ENCODE peak calls at places on chromosomes 11 and 22, in nine cellular contexts. One of them, this sample, is unnamed.

GRCh38 chr11:57370251-57370650 is 10.7 kb downstream of the PRG3 start:
- DNase-seq in HTR-8/SVneo: peak; percentile 22
- DNase-seq in NCI-H1436 treated with DMSO at 0.1 percent for 48 hours: no peak
- DNase-seq in Kasumi-1: no peak
- DNase-seq in GOT3: no peak
- DNase-seq in kidney glomerular epithelial cell: no peak
- DNase-seq in fibroblast of gingiva: no peak
- DNase-seq in epithelial cell of esophagus: peak; percentile 94
- DNase-seq in lower lobe of right lung: no peak
- DNase-seq in this sample: peak; percentile 33

GRCh38 chr11:117900720-117901440 is 24.4 kb upstream of the FXYD6 start:
- DNase-seq in NCI-H1436 treated with DMSO at 0.1 percent for 48 hours: no peak
- DNase-seq in Kasumi-1: no peak
- DNase-seq in fibroblast of gingiva: no peak
- DNase-seq in kidney glomerular epithelial cell: no peak
- DNase-seq in lower lobe of right lung: no peak
- DNase-seq in HTR-8/SVneo: no peak
- DNase-seq in GOT3: no peak
- DNase-seq in epithelial cell of esophagus: peak; percentile 78
- DNase-seq in this sample: no peak

GRCh38 chr11:45180888-45181594 is 34.6 kb downstream of the PRDM11 start:
- DNase-seq in Kasumi-1: peak; percentile 49
- DNase-seq in NCI-H1436 treated with DMSO at 0.1 percent for 48 hours: no peak
- DNase-seq in epithelial cell of esophagus: peak; percentile 69
- DNase-seq in lower lobe of right lung: peak; percentile 84
- DNase-seq in HTR-8/SVneo: peak; percentile 90
- DNase-seq in kidney glomerular epithelial cell: peak; percentile 36
- DNase-seq in fibroblast of gingiva: peak; percentile 35
- DNase-seq in GOT3: no peak
- DNase-seq in this sample: no peak

GRCh38 chr11:63537293-63538101 is 889 bp downstream of the PLAAT4 start:
- DNase-seq in fibroblast of gingiva: peak; percentile 50
- DNase-seq in GOT3: no peak
- DNase-seq in HTR-8/SVneo: no peak
- DNase-seq in epithelial cell of esophagus: no peak
- DNase-seq in kidney glomerular epithelial cell: no peak
- DNase-seq in Kasumi-1: no peak
- DNase-seq in lower lobe of right lung: no peak
- DNase-seq in NCI-H1436 treated with DMSO at 0.1 percent for 48 hours: no peak
- DNase-seq in this sample: no peak

GRCh38 chr11:67673358-67673757 is 1.1 kb downstream of the ALDH3B2 start:
- DNase-seq in kidney glomerular epithelial cell: no peak
- DNase-seq in lower lobe of right lung: no peak
- DNase-seq in epithelial cell of esophagus: no peak
- DNase-seq in GOT3: no peak
- DNase-seq in Kasumi-1: no peak
- DNase-seq in HTR-8/SVneo: no peak
- DNase-seq in fibroblast of gingiva: no peak
- DNase-seq in NCI-H1436 treated with DMSO at 0.1 percent for 48 hours: no peak
- DNase-seq in this sample: no peak

GRCh38 chr11:61971177-61972111 is 4.0 kb upstream of the FTH1 start:
- DNase-seq in NCI-H1436 treated with DMSO at 0.1 percent for 48 hours: peak; percentile 84
- DNase-seq in kidney glomerular epithelial cell: peak; percentile 99
- DNase-seq in lower lobe of right lung: peak; percentile 96
- DNase-seq in HTR-8/SVneo: peak; percentile 83
- DNase-seq in fibroblast of gingiva: peak; percentile 99
- DNase-seq in Kasumi-1: peak; percentile 92
- DNase-seq in epithelial cell of esophagus: peak; percentile 92
- DNase-seq in GOT3: peak; percentile 92
- DNase-seq in this sample: peak; percentile 66

GRCh38 chr22:43755452-43755851 is 56.7 kb downstream of the EFCAB6 start:
- DNase-seq in Kasumi-1: no peak
- DNase-seq in HTR-8/SVneo: no peak
- DNase-seq in epithelial cell of esophagus: no peak
- DNase-seq in lower lobe of right lung: no peak
- DNase-seq in NCI-H1436 treated with DMSO at 0.1 percent for 48 hours: no peak
- DNase-seq in fibroblast of gingiva: no peak
- DNase-seq in kidney glomerular epithelial cell: no peak
- DNase-seq in GOT3: no peak
- DNase-seq in this sample: no peak

GRCh38 chr11:34749666-34750659 is 129.1 kb downstream of the EHF start:
- DNase-seq in Kasumi-1: no peak
- DNase-seq in GOT3: no peak
- DNase-seq in kidney glomerular epithelial cell: no peak
- DNase-seq in HTR-8/SVneo: peak; percentile 38
- DNase-seq in epithelial cell of esophagus: peak; percentile 86
- DNase-seq in NCI-H1436 treated with DMSO at 0.1 percent for 48 hours: no peak
- DNase-seq in fibroblast of gingiva: peak; percentile 96
- DNase-seq in lower lobe of right lung: peak; percentile 84
- DNase-seq in this sample: no peak

GRCh38 chr22:19750666-19751490 is 9.7 kb upstream of the TBX1 start:
- DNase-seq in kidney glomerular epithelial cell: peak; percentile 14
- DNase-seq in lower lobe of right lung: no peak
- DNase-seq in fibroblast of gingiva: no peak
- DNase-seq in NCI-H1436 treated with DMSO at 0.1 percent for 48 hours: no peak
- DNase-seq in epithelial cell of esophagus: peak; percentile 72
- DNase-seq in GOT3: no peak
- DNase-seq in Kasumi-1: no peak
- DNase-seq in HTR-8/SVneo: peak; percentile 42
- DNase-seq in this sample: no peak

GRCh38 chr11:47858169-47858543 is 10.0 kb upstream of the NUP160 start:
- DNase-seq in kidney glomerular epithelial cell: peak; percentile 76
- DNase-seq in HTR-8/SVneo: no peak
- DNase-seq in epithelial cell of esophagus: peak; percentile 32
- DNase-seq in GOT3: peak; percentile 9
- DNase-seq in NCI-H1436 treated with DMSO at 0.1 percent for 48 hours: no peak
- DNase-seq in lower lobe of right lung: no peak
- DNase-seq in fibroblast of gingiva: peak; percentile 95
- DNase-seq in Kasumi-1: no peak
- DNase-seq in this sample: no peak

GRCh38 chr11:128530119-128531091 is 57.0 kb downstream of the ETS1 start:
- DNase-seq in kidney glomerular epithelial cell: peak; percentile 42
- DNase-seq in epithelial cell of esophagus: peak; percentile 88
- DNase-seq in Kasumi-1: no peak
- DNase-seq in GOT3: no peak
- DNase-seq in HTR-8/SVneo: no peak
- DNase-seq in fibroblast of gingiva: peak; percentile 93
- DNase-seq in lower lobe of right lung: no peak
- DNase-seq in NCI-H1436 treated with DMSO at 0.1 percent for 48 hours: no peak
- DNase-seq in this sample: no peak

GRCh38 chr22:35580351-35581022 is 36.6 kb downstream of the MB start:
- DNase-seq in GOT3: no peak
- DNase-seq in fibroblast of gingiva: no peak
- DNase-seq in HTR-8/SVneo: no peak
- DNase-seq in NCI-H1436 treated with DMSO at 0.1 percent for 48 hours: no peak
- DNase-seq in epithelial cell of esophagus: no peak
- DNase-seq in lower lobe of right lung: no peak
- DNase-seq in kidney glomerular epithelial cell: no peak
- DNase-seq in Kasumi-1: no peak
- DNase-seq in this sample: no peak

GRCh38 chr22:23098718-23099524 is 28.6 kb downstream of the GNAZ start:
- DNase-seq in kidney glomerular epithelial cell: no peak
- DNase-seq in fibroblast of gingiva: no peak
- DNase-seq in lower lobe of right lung: no peak
- DNase-seq in Kasumi-1: no peak
- DNase-seq in epithelial cell of esophagus: no peak
- DNase-seq in NCI-H1436 treated with DMSO at 0.1 percent for 48 hours: no peak
- DNase-seq in HTR-8/SVneo: no peak
- DNase-seq in GOT3: no peak
- DNase-seq in this sample: no peak

GRCh38 chr22:38257170-38257569 is 15.6 kb downstream of the TMEM184B start:
- DNase-seq in HTR-8/SVneo: no peak
- DNase-seq in fibroblast of gingiva: peak; percentile 77
- DNase-seq in lower lobe of right lung: no peak
- DNase-seq in GOT3: no peak
- DNase-seq in kidney glomerular epithelial cell: no peak
- DNase-seq in Kasumi-1: no peak
- DNase-seq in epithelial cell of esophagus: no peak
- DNase-seq in NCI-H1436 treated with DMSO at 0.1 percent for 48 hours: no peak
- DNase-seq in this sample: no peak

GRCh38 chr11:63445720-63446119 is 45.2 kb downstream of the PLAAT5 start:
- DNase-seq in lower lobe of right lung: no peak
- DNase-seq in fibroblast of gingiva: no peak
- DNase-seq in HTR-8/SVneo: no peak
- DNase-seq in epithelial cell of esophagus: peak; percentile 69
- DNase-seq in Kasumi-1: no peak
- DNase-seq in NCI-H1436 treated with DMSO at 0.1 percent for 48 hours: no peak
- DNase-seq in kidney glomerular epithelial cell: no peak
- DNase-seq in GOT3: no peak
- DNase-seq in this sample: no peak

GRCh38 chr22:44583854-44584253 is 85.8 kb upstream of the RTL6 start:
- DNase-seq in Kasumi-1: no peak
- DNase-seq in HTR-8/SVneo: no peak
- DNase-seq in GOT3: no peak
- DNase-seq in NCI-H1436 treated with DMSO at 0.1 percent for 48 hours: no peak
- DNase-seq in fibroblast of gingiva: no peak
- DNase-seq in lower lobe of right lung: peak; percentile 42
- DNase-seq in kidney glomerular epithelial cell: no peak
- DNase-seq in epithelial cell of esophagus: no peak
- DNase-seq in this sample: no peak

GRCh38 chr11:35083181-35084061 is 55.5 kb upstream of the CD44 start:
- DNase-seq in GOT3: peak; percentile 82
- DNase-seq in HTR-8/SVneo: peak; percentile 21
- DNase-seq in kidney glomerular epithelial cell: no peak
- DNase-seq in Kasumi-1: peak; percentile 82
- DNase-seq in epithelial cell of esophagus: peak; percentile 63
- DNase-seq in lower lobe of right lung: peak; percentile 81
- DNase-seq in NCI-H1436 treated with DMSO at 0.1 percent for 48 hours: no peak
- DNase-seq in fibroblast of gingiva: peak; percentile 98
- DNase-seq in this sample: peak; percentile 54

GRCh38 chr11:69891421-69892236 is 72.4 kb upstream of the FGF3 start:
- DNase-seq in lower lobe of right lung: no peak
- DNase-seq in NCI-H1436 treated with DMSO at 0.1 percent for 48 hours: no peak
- DNase-seq in GOT3: no peak
- DNase-seq in HTR-8/SVneo: no peak
- DNase-seq in epithelial cell of esophagus: no peak
- DNase-seq in kidney glomerular epithelial cell: no peak
- DNase-seq in fibroblast of gingiva: no peak
- DNase-seq in Kasumi-1: no peak
- DNase-seq in this sample: peak; percentile 12

GRCh38 chr22:19114984-19115552 is 7.1 kb downstream of the DGCR2 start:
- DNase-seq in Kasumi-1: no peak
- DNase-seq in NCI-H1436 treated with DMSO at 0.1 percent for 48 hours: no peak
- DNase-seq in lower lobe of right lung: no peak
- DNase-seq in kidney glomerular epithelial cell: no peak
- DNase-seq in GOT3: no peak
- DNase-seq in HTR-8/SVneo: no peak
- DNase-seq in fibroblast of gingiva: no peak
- DNase-seq in epithelial cell of esophagus: no peak
- DNase-seq in this sample: no peak

GRCh38 chr11:82718307-82718706 is 15.4 kb downstream of the FAM181B start:
- DNase-seq in NCI-H1436 treated with DMSO at 0.1 percent for 48 hours: no peak
- DNase-seq in lower lobe of right lung: no peak
- DNase-seq in Kasumi-1: peak; percentile 70
- DNase-seq in HTR-8/SVneo: peak; percentile 65
- DNase-seq in kidney glomerular epithelial cell: peak; percentile 42
- DNase-seq in epithelial cell of esophagus: peak; percentile 57
- DNase-seq in fibroblast of gingiva: peak; percentile 45
- DNase-seq in GOT3: no peak
- DNase-seq in this sample: peak; percentile 70

GRCh38 chr11:74417860-74418508 is 19.8 kb upstream of the PGM2L1 start:
- DNase-seq in fibroblast of gingiva: no peak
- DNase-seq in lower lobe of right lung: no peak
- DNase-seq in Kasumi-1: no peak
- DNase-seq in kidney glomerular epithelial cell: no peak
- DNase-seq in epithelial cell of esophagus: no peak
- DNase-seq in HTR-8/SVneo: no peak
- DNase-seq in GOT3: no peak
- DNase-seq in NCI-H1436 treated with DMSO at 0.1 percent for 48 hours: no peak
- DNase-seq in this sample: no peak

GRCh38 chr11:8959546-8960166 is 4.6 kb downstream of the TMEM9B start:
- DNase-seq in GOT3: no peak
- DNase-seq in epithelial cell of esophagus: peak; percentile 81
- DNase-seq in HTR-8/SVneo: peak; percentile 81
- DNase-seq in fibroblast of gingiva: peak; percentile 78
- DNase-seq in Kasumi-1: peak; percentile 85
- DNase-seq in kidney glomerular epithelial cell: peak; percentile 66
- DNase-seq in NCI-H1436 treated with DMSO at 0.1 percent for 48 hours: no peak
- DNase-seq in lower lobe of right lung: no peak
- DNase-seq in this sample: peak; percentile 86

GRCh38 chr22:37416806-37417205 is 10.5 kb downstream of the ELFN2 start:
- DNase-seq in kidney glomerular epithelial cell: no peak
- DNase-seq in fibroblast of gingiva: no peak
- DNase-seq in epithelial cell of esophagus: no peak
- DNase-seq in HTR-8/SVneo: no peak
- DNase-seq in NCI-H1436 treated with DMSO at 0.1 percent for 48 hours: no peak
- DNase-seq in lower lobe of right lung: no peak
- DNase-seq in Kasumi-1: peak; percentile 27
- DNase-seq in GOT3: no peak
- DNase-seq in this sample: no peak

GRCh38 chr22:31451709-31452571 is 37.7 kb downstream of the EIF4ENIF1 start:
- DNase-seq in fibroblast of gingiva: peak; percentile 46
- DNase-seq in GOT3: no peak
- DNase-seq in NCI-H1436 treated with DMSO at 0.1 percent for 48 hours: no peak
- DNase-seq in Kasumi-1: peak; percentile 79
- DNase-seq in lower lobe of right lung: no peak
- DNase-seq in HTR-8/SVneo: peak; percentile 32
- DNase-seq in kidney glomerular epithelial cell: peak; percentile 34
- DNase-seq in epithelial cell of esophagus: peak; percentile 60
- DNase-seq in this sample: peak; percentile 51

GRCh38 chr11:71181566-71181965 is 70.8 kb downstream of the SHANK2 start:
- DNase-seq in fibroblast of gingiva: no peak
- DNase-seq in NCI-H1436 treated with DMSO at 0.1 percent for 48 hours: no peak
- DNase-seq in kidney glomerular epithelial cell: no peak
- DNase-seq in lower lobe of right lung: no peak
- DNase-seq in HTR-8/SVneo: no peak
- DNase-seq in epithelial cell of esophagus: no peak
- DNase-seq in Kasumi-1: no peak
- DNase-seq in GOT3: no peak
- DNase-seq in this sample: no peak

GRCh38 chr11:133951484-133952198 is 5.1 kb downstream of the IGSF9B start:
- DNase-seq in kidney glomerular epithelial cell: peak; percentile 50
- DNase-seq in GOT3: no peak
- DNase-seq in fibroblast of gingiva: no peak
- DNase-seq in Kasumi-1: no peak
- DNase-seq in lower lobe of right lung: no peak
- DNase-seq in HTR-8/SVneo: peak; percentile 35
- DNase-seq in NCI-H1436 treated with DMSO at 0.1 percent for 48 hours: peak; percentile 67
- DNase-seq in epithelial cell of esophagus: no peak
- DNase-seq in this sample: peak; percentile 51

GRCh38 chr11:68684385-68685356 is at the start of gene GAL:
- DNase-seq in Kasumi-1: no peak
- DNase-seq in fibroblast of gingiva: no peak
- DNase-seq in lower lobe of right lung: no peak
- DNase-seq in kidney glomerular epithelial cell: no peak
- DNase-seq in NCI-H1436 treated with DMSO at 0.1 percent for 48 hours: no peak
- DNase-seq in GOT3: no peak
- DNase-seq in epithelial cell of esophagus: peak; percentile 26
- DNase-seq in HTR-8/SVneo: no peak
- DNase-seq in this sample: peak; percentile 4

GRCh38 chr11:134669796-134670195 is 257.8 kb upstream of the B3GAT1 start:
- DNase-seq in lower lobe of right lung: no peak
- DNase-seq in kidney glomerular epithelial cell: no peak
- DNase-seq in epithelial cell of esophagus: no peak
- DNase-seq in Kasumi-1: no peak
- DNase-seq in GOT3: no peak
- DNase-seq in HTR-8/SVneo: no peak
- DNase-seq in fibroblast of gingiva: no peak
- DNase-seq in NCI-H1436 treated with DMSO at 0.1 percent for 48 hours: no peak
- DNase-seq in this sample: no peak

GRCh38 chr11:20493340-20493739 is 105.8 kb downstream of the PRMT3 start:
- DNase-seq in lower lobe of right lung: no peak
- DNase-seq in fibroblast of gingiva: no peak
- DNase-seq in epithelial cell of esophagus: no peak
- DNase-seq in GOT3: no peak
- DNase-seq in NCI-H1436 treated with DMSO at 0.1 percent for 48 hours: no peak
- DNase-seq in Kasumi-1: no peak
- DNase-seq in HTR-8/SVneo: no peak
- DNase-seq in kidney glomerular epithelial cell: no peak
- DNase-seq in this sample: no peak

GRCh38 chr11:73260127-73260457 is 12.0 kb upstream of the P2RY6 start:
- DNase-seq in fibroblast of gingiva: no peak
- DNase-seq in NCI-H1436 treated with DMSO at 0.1 percent for 48 hours: no peak
- DNase-seq in GOT3: no peak
- DNase-seq in epithelial cell of esophagus: no peak
- DNase-seq in HTR-8/SVneo: no peak
- DNase-seq in kidney glomerular epithelial cell: no peak
- DNase-seq in Kasumi-1: no peak
- DNase-seq in lower lobe of right lung: no peak
- DNase-seq in this sample: no peak

GRCh38 chr22:43272869-43273318 is 70.3 kb downstream of the SCUBE1 start:
- DNase-seq in lower lobe of right lung: no peak
- DNase-seq in HTR-8/SVneo: no peak
- DNase-seq in epithelial cell of esophagus: no peak
- DNase-seq in GOT3: no peak
- DNase-seq in fibroblast of gingiva: no peak
- DNase-seq in Kasumi-1: no peak
- DNase-seq in NCI-H1436 treated with DMSO at 0.1 percent for 48 hours: no peak
- DNase-seq in kidney glomerular epithelial cell: no peak
- DNase-seq in this sample: no peak

This sample was measured in trophoblast cell.